ENCODE peak calls at places on chromosomes 4 and X, in ten cellular contexts. V, X, E, O, G, L, I, U, C and P are unnamed samples.

GRCh38 chr4:8370835-8371234 is 69.7 kb downstream of the ACOX3 start:
- DNase-seq in V (no peak), X (no peak), E (peak), O (peak), G (no peak), L (no peak), I (no peak), U (no peak), C (no peak), P (no peak)

GRCh38 chr4:169410839-169411770 is 140.3 kb upstream of the SH3RF1 start:
- DNase-seq in V (peak), X (peak), E (peak), O (no peak), G (peak), L (peak), I (peak), U (peak), C (peak), P (peak)

GRCh38 chrX:10507876-10508275 is 112.5 kb downstream of the MID1 start:
- DNase-seq in V (no peak), X (no peak), E (no peak), O (no peak), G (no peak), L (no peak), I (no peak), U (no peak), C (peak), P (no peak)

GRCh38 chrX:14697453-14697852 is 168.1 kb downstream of the GLRA2 start:
- DNase-seq in V (no peak), X (peak), E (peak), O (no peak), G (peak), L (peak), I (peak), U (no peak), C (no peak), P (peak)

GRCh38 chr4:113837397-113837796 is 75.9 kb upstream of the CAMK2D start:
- DNase-seq in V (peak), X (no peak), E (peak), O (no peak), G (peak), L (peak), I (peak), U (peak), C (peak), P (peak)

GRCh38 chrX:28099166-28099565 is 117.9 kb upstream of the DCAF8L1 start:
- DNase-seq in V (no peak), X (no peak), E (no peak), O (no peak), G (peak), L (no peak), I (no peak), U (no peak), C (no peak), P (no peak)

GRCh38 chr4:8267077-8267476 is 2.5 kb upstream of the HTRA3 start:
- DNase-seq in V (no peak), X (peak), E (peak), O (peak), G (peak), L (peak), I (peak), U (no peak), C (peak), P (peak)

GRCh38 chr4:113684534-113685091 is 76.9 kb downstream of the CAMK2D start:
- DNase-seq in V (no peak), X (peak), E (peak), O (no peak), G (peak), L (peak), I (peak), U (peak), C (peak), P (peak)

GRCh38 chr4:170229021-170229420 is 139.3 kb upstream of the AADAT start:
- DNase-seq in V (no peak), X (no peak), E (no peak), O (no peak), G (no peak), L (no peak), I (no peak), U (no peak), C (no peak), P (no peak)

GRCh38 chr4:161457906-161458305 is 705.9 kb downstream of the FSTL5 start:
- DNase-seq in V (no peak), X (no peak), E (peak), O (no peak), G (no peak), L (no peak), I (no peak), U (no peak), C (no peak), P (no peak)

GRCh38 chr4:151408630-151409469 is at the start of gene FHIP1A:
- DNase-seq in V (no peak), X (peak), E (peak), O (peak), G (peak), L (peak), I (peak), U (peak), C (peak), P (peak)

GRCh38 chr4:77358315-77358928 is 201.4 kb downstream of the CCNG2 start:
- DNase-seq in V (no peak), X (peak), E (peak), O (no peak), G (peak), L (peak), I (peak), U (peak), C (peak), P (peak)

GRCh38 chr4:137156054-137156453 is 376.2 kb downstream of the PCDH18 start:
- DNase-seq in V (peak), X (no peak), E (no peak), O (no peak), G (peak), L (peak), I (peak), U (peak), C (peak), P (no peak)

GRCh38 chrX:130778773-130779172 is 124.2 kb downstream of the ENOX2 start:
- DNase-seq in V (no peak), X (no peak), E (no peak), O (no peak), G (no peak), L (no peak), I (no peak), U (no peak), C (peak), P (no peak)

GRCh38 chr4:47061435-47061834 is 30.1 kb downstream of the GABRB1 start:
- DNase-seq in V (peak), X (no peak), E (peak), O (no peak), G (peak), L (peak), I (peak), U (no peak), C (peak), P (no peak)

GRCh38 chrX:26822448-26822847 is 606.5 kb downstream of the MAGEB5 start:
- DNase-seq in V (no peak), X (no peak), E (no peak), O (no peak), G (no peak), L (no peak), I (no peak), U (no peak), C (no peak), P (no peak)

GRCh38 chr4:111689214-111689613 is 456.0 kb upstream of the FAM241A start:
- DNase-seq in V (peak), X (no peak), E (no peak), O (no peak), G (peak), L (peak), I (peak), U (peak), C (peak), P (peak)

GRCh38 chrX:133989491-133989890 is 4.1 kb upstream of the GPC3 start:
- DNase-seq in V (no peak), X (no peak), E (peak), O (no peak), G (no peak), L (no peak), I (no peak), U (no peak), C (no peak), P (no peak)

GRCh38 chr4:5957091-5957490 is 61.1 kb downstream of the C4orf50 start:
- DNase-seq in V (no peak), X (no peak), E (no peak), O (peak), G (no peak), L (no peak), I (no peak), U (no peak), C (no peak), P (no peak)

GRCh38 chrX:74804574-74804973 is 120.7 kb downstream of the NEXMIF start:
- DNase-seq in V (no peak), X (no peak), E (no peak), O (no peak), G (no peak), L (no peak), I (no peak), U (no peak), C (no peak), P (no peak)

GRCh38 chrX:72712094-72712755 is 1.9 kb downstream of the PHKA1 start:
- DNase-seq in V (no peak), X (peak), E (peak), O (no peak), G (peak), L (peak), I (peak), U (no peak), C (peak), P (peak)

GRCh38 chr4:13522282-13523104 is 21.8 kb downstream of the NKX3-2 start:
- DNase-seq in V (no peak), X (peak), E (peak), O (peak), G (no peak), L (no peak), I (no peak), U (no peak), C (no peak), P (no peak)

GRCh38 chr4:123104275-123104674 is 181.9 kb upstream of the NUDT6 start:
- DNase-seq in V (no peak), X (no peak), E (no peak), O (no peak), G (no peak), L (peak), I (no peak), U (no peak), C (peak), P (no peak)

GRCh38 chr4:41619161-41619560 is 81.2 kb downstream of the LIMCH1 start:
- DNase-seq in V (no peak), X (no peak), E (no peak), O (no peak), G (no peak), L (no peak), I (no peak), U (no peak), C (no peak), P (no peak)

GRCh38 chr4:6763330-6763851 is 19.1 kb upstream of the KIAA0232 start:
- DNase-seq in V (no peak), X (no peak), E (peak), O (peak), G (no peak), L (no peak), I (no peak), U (no peak), C (no peak), P (peak)

GRCh38 chr4:4837921-4838601 is 21.4 kb upstream of the MSX1 start:
- DNase-seq in V (no peak), X (no peak), E (no peak), O (peak), G (no peak), L (no peak), I (no peak), U (no peak), C (peak), P (no peak)

GRCh38 chrX:48827654-48827968 is 1.3 kb downstream of the ERAS start:
- DNase-seq in V (no peak), X (no peak), E (peak), O (no peak), G (no peak), L (no peak), I (no peak), U (no peak), C (no peak), P (no peak)

GRCh38 chr4:152605641-152606304 is 69.9 kb upstream of the FBXW7 start:
- DNase-seq in V (no peak), X (peak), E (peak), O (no peak), G (peak), L (peak), I (peak), U (peak), C (peak), P (no peak)

GRCh38 chrX:107673933-107674479 is 45.7 kb downstream of the PRPS1 start:
- DNase-seq in V (no peak), X (no peak), E (no peak), O (peak), G (peak), L (peak), I (peak), U (peak), C (no peak), P (peak)

GRCh38 chr4:185309770-185310169 is 86.0 kb downstream of the LRP2BP start:
- DNase-seq in V (no peak), X (no peak), E (no peak), O (no peak), G (no peak), L (no peak), I (no peak), U (no peak), C (no peak), P (no peak)

GRCh38 chr4:70992354-70992753 is 1.1 kb upstream of the DCK start:
- DNase-seq in V (no peak), X (no peak), E (no peak), O (no peak), G (no peak), L (no peak), I (no peak), U (no peak), C (no peak), P (peak)

GRCh38 chr4:140049924-140050681 is 103.9 kb downstream of the MAML3 start:
- DNase-seq in V (no peak), X (peak), E (no peak), O (no peak), G (peak), L (peak), I (no peak), U (no peak), C (peak), P (peak)

GRCh38 chr4:80694178-80694577 is 336.3 kb upstream of the BMP3 start:
- DNase-seq in V (no peak), X (no peak), E (no peak), O (no peak), G (no peak), L (peak), I (no peak), U (peak), C (no peak), P (no peak)

GRCh38 chr4:79212311-79212710 is 113.5 kb downstream of the NAA11 start:
- DNase-seq in V (no peak), X (no peak), E (no peak), O (no peak), G (no peak), L (no peak), I (no peak), U (no peak), C (no peak), P (peak)

GRCh38 chrX:47991263-47992092 is 12.3 kb downstream of the ZNF182 start:
- DNase-seq in V (no peak), X (no peak), E (no peak), O (no peak), G (peak), L (no peak), I (peak), U (peak), C (peak), P (peak)

GRCh38 chrX:2545144-2545543 is 44.4 kb upstream of the DHRSX start:
- DNase-seq in V (no peak), X (no peak), E (no peak), O (no peak), G (no peak), L (no peak), I (no peak), U (no peak), C (no peak), P (no peak)

GRCh38 chrX:8091526-8091925 is 79.5 kb downstream of the VCX2 start:
- DNase-seq in V (no peak), X (no peak), E (no peak), O (no peak), G (no peak), L (no peak), I (no peak), U (no peak), C (no peak), P (no peak)

GRCh38 chr4:177339794-177340374 is 30.2 kb downstream of the NEIL3 start:
- DNase-seq in V (peak), X (peak), E (peak), O (no peak), G (peak), L (peak), I (peak), U (no peak), C (peak), P (peak)
- H3K4me3 ChIP-seq in V (no peak), X (no peak), E (no peak), O (no peak), G (no peak), L (no peak), I (no peak), U (no peak), C (no peak), P (no peak)

GRCh38 chrX:119467433-119467832 is 811 bp upstream of the SLC25A5 start:
- DNase-seq in V (no peak), X (no peak), E (no peak), O (no peak), G (no peak), L (no peak), I (no peak), U (no peak), C (no peak), P (no peak)
- H3K4me3 ChIP-seq in V (no peak), X (peak), E (no peak), O (peak), G (no peak), L (peak), I (no peak), U (no peak), C (no peak), P (no peak)

DNA sequence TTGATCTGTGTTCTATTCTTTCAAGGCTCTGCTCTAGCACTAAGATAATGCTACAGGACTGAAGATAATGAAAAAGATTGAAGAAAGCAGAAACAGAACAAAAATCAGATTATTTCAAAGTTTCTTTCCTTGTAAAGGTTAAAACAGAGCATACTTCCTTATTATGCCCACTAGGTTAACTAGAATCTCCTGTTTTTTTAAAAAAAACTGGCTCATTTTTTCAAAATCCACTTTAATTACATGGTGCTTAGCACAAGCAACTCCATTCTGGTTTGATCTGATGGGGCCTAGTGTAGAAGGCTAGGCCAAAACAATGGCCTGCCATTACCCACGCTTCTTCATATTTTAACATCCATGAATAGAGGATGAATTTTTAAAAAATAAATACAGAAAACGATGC is 1.2 kb upstream of the UBA6 start:
- DNase-seq in V (no peak), X (no peak), E (no peak), O (no peak), G (no peak), L (no peak), I (no peak), U (no peak), C (no peak), P (no peak)
- H3K4me3 ChIP-seq in V (peak), X (peak), E (peak), O (peak), G (no peak), L (peak), I (no peak), U (peak), C (no peak), P (peak)

DNA sequence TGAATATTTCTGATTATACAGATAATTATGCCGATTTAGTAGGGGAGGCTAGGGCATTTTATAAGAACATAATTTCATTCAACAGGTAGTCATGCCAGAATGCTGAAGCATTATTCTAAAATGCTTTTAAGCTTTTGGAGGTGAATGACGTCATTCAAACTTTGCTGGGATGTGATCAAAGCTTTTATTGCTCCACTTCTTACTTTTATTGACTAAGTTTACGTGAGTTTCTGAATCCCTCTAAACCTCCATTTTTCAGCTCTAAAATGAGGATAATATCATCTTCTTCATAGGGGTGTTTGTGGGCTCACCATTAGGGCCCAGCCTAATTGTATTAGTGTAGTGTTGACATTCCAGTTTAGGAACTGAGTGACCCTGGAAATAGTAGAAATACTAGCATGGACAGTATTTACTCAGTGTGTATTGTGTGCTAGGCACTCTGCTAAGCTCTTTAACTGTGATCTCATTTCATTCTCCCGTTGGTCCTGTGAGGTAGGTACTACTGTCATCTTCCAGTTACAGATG is 3.0 kb downstream of the WWC2 start:
- DNase-seq in V (no peak), X (no peak), E (no peak), O (no peak), G (no peak), L (no peak), I (no peak), U (no peak), C (no peak), P (no peak)
- H3K4me3 ChIP-seq in V (no peak), X (no peak), E (no peak), O (no peak), G (no peak), L (no peak), I (no peak), U (no peak), C (no peak), P (no peak)

GRCh38 chrX:68894513-68895338 is 65.9 kb downstream of the EFNB1 start:
- DNase-seq in V (no peak), X (peak), E (peak), O (peak), G (peak), L (peak), I (peak), U (no peak), C (peak), P (peak)
- H3K4me3 ChIP-seq in V (no peak), X (no peak), E (peak), O (peak), G (no peak), L (no peak), I (no peak), U (no peak), C (no peak), P (no peak)

GRCh38 chr4:133146192-133146573 is 2.9 kb upstream of the PCDH10 start:
- DNase-seq in V (no peak), X (no peak), E (no peak), O (no peak), G (no peak), L (no peak), I (no peak), U (no peak), C (no peak), P (no peak)
- H3K4me3 ChIP-seq in V (peak), X (no peak), E (peak), O (peak), G (peak), L (peak), I (no peak), U (peak), C (no peak), P (no peak)

GRCh38 chrX:154516655-154517100 is 646 bp upstream of the FAM3A start:
- DNase-seq in V (no peak), X (no peak), E (peak), O (no peak), G (peak), L (peak), I (peak), U (no peak), C (peak), P (peak)
- H3K4me3 ChIP-seq in V (peak), X (peak), E (peak), O (peak), G (peak), L (peak), I (peak), U (peak), C (peak), P (peak)

DNA sequence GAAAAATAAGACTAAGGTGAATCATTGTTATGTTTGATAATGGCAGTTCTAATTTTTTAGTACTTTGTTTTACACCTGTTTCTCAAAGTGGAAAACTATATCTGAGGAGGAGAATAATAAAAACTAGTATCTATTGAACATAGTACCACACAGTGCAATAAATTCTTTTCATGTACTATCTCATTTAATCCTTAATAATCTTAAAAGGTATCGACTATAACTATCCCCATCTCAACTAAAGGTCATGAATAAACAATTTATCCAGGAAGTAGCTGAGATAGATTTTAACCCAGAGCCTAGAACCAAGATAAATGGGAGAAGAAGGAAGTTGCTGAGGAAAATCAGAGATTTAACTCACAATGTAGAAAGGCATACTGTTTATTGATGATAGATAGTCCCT is 2.5 kb downstream of the CHIC2 start:
- DNase-seq in V (no peak), X (no peak), E (no peak), O (no peak), G (no peak), L (no peak), I (no peak), U (no peak), C (no peak), P (no peak)
- H3K4me3 ChIP-seq in V (peak), X (peak), E (peak), O (peak), G (peak), L (peak), I (no peak), U (peak), C (peak), P (peak)

DNA sequence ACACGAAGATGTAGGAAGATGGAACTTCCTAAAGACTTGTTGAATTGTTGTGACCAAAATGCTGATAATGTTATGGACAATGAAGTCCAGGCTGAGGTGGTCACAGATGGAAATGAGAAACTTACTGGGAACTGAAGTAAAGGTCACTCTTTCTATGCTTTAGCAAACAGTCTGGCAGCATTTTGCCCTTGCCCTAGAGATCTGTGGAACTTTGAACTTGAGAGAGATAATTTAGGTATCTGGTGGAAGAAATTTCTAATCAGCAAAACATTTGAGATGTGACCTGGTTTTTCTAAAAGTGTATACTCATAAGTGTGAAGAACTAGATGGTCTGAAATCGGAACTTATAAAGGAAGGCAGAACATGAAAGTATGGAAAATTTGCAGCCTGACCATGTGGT is 1785.9 kb downstream of the PCDH7 start:
- DNase-seq in V (no peak), X (no peak), E (no peak), O (no peak), G (no peak), L (no peak), I (no peak), U (no peak), C (no peak), P (no peak)
- H3K4me3 ChIP-seq in V (no peak), X (no peak), E (no peak), O (no peak), G (no peak), L (no peak), I (no peak), U (no peak), C (no peak), P (no peak)